ENCODE peak calls at places on chromosomes 16 and 17, in five cellular contexts. Y is PC-9, Z is IMR-90, F is MM.1S, K is stomach. R is an unnamed sample.

GRCh38 chr17:50904522-50905459 is 38.6 kb upstream of the TOB1 start:
- DNase-seq in Z (no peak), Y (peak), K (peak), F (no peak), R (no peak)

GRCh38 chr17:66750756-66751543 is 84.0 kb upstream of the CACNG5 start:
- DNase-seq in Y (no peak), K (no peak), F (no peak), Z (no peak), R (no peak)

GRCh38 chr16:22191966-22192260 is 14.2 kb upstream of the EEF2K start:
- DNase-seq in Z (peak), F (no peak), K (no peak), Y (no peak), R (no peak)

GRCh38 chr16:53094013-53094630 is 39.3 kb downstream of the CHD9 start:
- DNase-seq in Y (peak), K (peak), Z (no peak), F (peak), R (peak)

GRCh38 chr16:177394-177822 is 928 bp downstream of the HBA1 start:
- DNase-seq in F (no peak), Y (no peak), K (no peak), Z (peak), R (no peak)

GRCh38 chr17:82866521-82867214 is 26.8 kb upstream of the ZNF750 start:
- DNase-seq in Y (no peak), K (no peak), F (no peak), Z (peak), R (no peak)

GRCh38 chr17:2894782-2895181 is 98.5 kb downstream of the RAP1GAP2 start:
- DNase-seq in F (no peak), K (peak), Z (no peak), Y (no peak), R (no peak)

GRCh38 chr16:75113541-75114121 is 2.9 kb downstream of the LDHD start:
- DNase-seq in Y (no peak), Z (no peak), F (no peak), K (no peak), R (no peak)

GRCh38 chr17:29663155-29663554 is 40.4 kb upstream of the CORO6 start:
- DNase-seq in Z (peak), K (no peak), Y (peak), F (no peak), R (no peak)

GRCh38 chr17:64974750-64975317 is 55.6 kb upstream of the LRRC37A3 start:
- DNase-seq in Y (no peak), F (no peak), Z (no peak), K (no peak), R (no peak)

GRCh38 chr16:75256059-75256870 is 4.8 kb upstream of the BCAR1 start:
- DNase-seq in F (no peak), Y (no peak), Z (no peak), K (peak), R (no peak)

GRCh38 chr16:11994187-11995119 is 17.9 kb downstream of the SNX29 start:
- DNase-seq in F (no peak), Y (no peak), K (no peak), Z (peak), R (no peak)

GRCh38 chr16:27174007-27174406 is 29.3 kb upstream of the KDM8 start:
- DNase-seq in F (peak), Z (no peak), K (no peak), Y (no peak), R (no peak)

GRCh38 chr17:7403043-7403901 is 625 bp downstream of the TMEM256 start:
- DNase-seq in Z (no peak), Y (no peak), F (no peak), K (peak), R (no peak)

GRCh38 chr16:67030221-67030962 is 1.4 kb downstream of the CBFB start:
- DNase-seq in Z (no peak), Y (no peak), K (no peak), F (no peak), R (no peak)

GRCh38 chr17:80045703-80046102 is 9.3 kb downstream of the CCDC40 start:
- DNase-seq in Z (no peak), Y (no peak), K (no peak), F (no peak), R (no peak)

GRCh38 chr16:50310308-50311133 is 44.2 kb downstream of the ADCY7 start:
- DNase-seq in Z (no peak), Y (no peak), K (peak), F (no peak), R (no peak)

GRCh38 chr16:10878644-10879498 is 1.9 kb downstream of the CIITA start:
- DNase-seq in Z (peak), Y (peak), K (peak), F (peak), R (peak)

GRCh38 chr17:40932608-40933007 is 4.8 kb downstream of the KRT23 start:
- DNase-seq in K (no peak), Y (no peak), Z (no peak), F (no peak), R (no peak)

DNA sequence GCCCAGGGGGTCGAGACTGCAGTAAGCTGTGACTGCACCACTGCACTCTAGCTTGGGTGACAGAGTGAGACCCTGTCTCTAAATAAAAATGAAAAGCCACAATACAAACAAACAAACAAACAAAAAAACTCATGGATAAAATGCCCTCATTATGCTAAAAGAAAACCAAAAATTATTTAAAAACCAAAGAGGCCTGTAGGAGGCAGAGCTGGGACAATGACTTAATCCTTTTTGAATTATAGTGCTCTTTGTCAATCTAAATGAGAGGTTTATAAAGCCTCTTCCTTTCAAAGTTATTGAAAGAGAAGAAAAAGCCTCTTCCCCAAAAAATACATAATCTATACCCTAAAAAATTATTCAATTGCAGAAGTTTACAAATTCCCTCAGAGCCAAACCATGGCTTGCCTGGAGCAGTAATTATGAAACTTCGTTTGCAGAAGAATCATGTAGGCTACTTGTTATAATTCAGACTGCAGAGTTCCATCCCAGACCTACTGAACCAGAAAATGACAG is 18.5 kb downstream of the CRLF3 start:
- DNase-seq in Z (no peak), K (no peak), Y (no peak), F (no peak), R (no peak)
- TF ChIP-seq CTCF in Z (peak), K (no peak), Y (peak), F (peak), R (peak)

GRCh38 chr16:68281368-68282063 is 17.2 kb downstream of the SLC7A6 start:
- DNase-seq in Z (no peak), F (no peak), Y (no peak), K (no peak), R (no peak)

GRCh38 chr16:68283840-68284595 is 19.7 kb downstream of the SLC7A6 start:
- DNase-seq in F (peak), Z (no peak), Y (no peak), K (no peak), R (peak)

GRCh38 chr16:68280160-68280559 is 15.8 kb downstream of the SLC7A6 start:
- DNase-seq in Y (no peak), F (no peak), K (no peak), Z (no peak), R (no peak)

GRCh38 chr16:68283346-68283745 is 19.0 kb downstream of the SLC7A6 start:
- DNase-seq in K (no peak), F (no peak), Y (no peak), Z (no peak), R (no peak)

DNA sequence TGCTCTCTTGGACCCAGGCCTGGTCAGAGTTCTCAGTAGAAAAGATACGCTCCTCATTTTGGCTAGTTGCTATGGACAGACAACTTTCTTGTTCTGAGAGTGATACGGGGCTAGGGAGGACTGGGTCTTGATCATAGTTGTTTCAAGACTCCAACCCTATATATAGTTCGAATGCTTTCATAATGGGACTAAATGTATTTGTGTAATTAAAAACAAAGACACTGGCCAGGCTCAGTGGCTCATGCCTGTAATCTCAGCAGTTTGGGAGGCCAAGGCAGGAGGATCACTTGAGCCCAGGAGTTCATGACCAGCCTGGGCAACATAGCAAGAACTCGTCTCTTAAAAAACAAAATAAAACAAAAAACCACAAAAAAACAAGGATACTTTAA is 17.7 kb downstream of the SLC7A6 start:
- DNase-seq in Z (no peak), K (no peak), F (no peak), Y (no peak), R (no peak)
- TF ChIP-seq CTCF in Z (no peak), K (no peak), F (no peak), Y (no peak), R (no peak)

GRCh38 chr17:16104189-16104588 is 104.6 kb downstream of the TTC19 start:
- DNase-seq in Z (no peak), F (no peak), Y (no peak), K (no peak), R (no peak)

GRCh38 chr17:16106161-16106891 is 106.7 kb downstream of the TTC19 start:
- DNase-seq in Y (no peak), K (no peak), Z (peak), F (no peak), R (no peak)

GRCh38 chr17:16101440-16101839 is 101.8 kb downstream of the TTC19 start:
- DNase-seq in K (no peak), Z (no peak), Y (no peak), F (peak), R (no peak)

DNA sequence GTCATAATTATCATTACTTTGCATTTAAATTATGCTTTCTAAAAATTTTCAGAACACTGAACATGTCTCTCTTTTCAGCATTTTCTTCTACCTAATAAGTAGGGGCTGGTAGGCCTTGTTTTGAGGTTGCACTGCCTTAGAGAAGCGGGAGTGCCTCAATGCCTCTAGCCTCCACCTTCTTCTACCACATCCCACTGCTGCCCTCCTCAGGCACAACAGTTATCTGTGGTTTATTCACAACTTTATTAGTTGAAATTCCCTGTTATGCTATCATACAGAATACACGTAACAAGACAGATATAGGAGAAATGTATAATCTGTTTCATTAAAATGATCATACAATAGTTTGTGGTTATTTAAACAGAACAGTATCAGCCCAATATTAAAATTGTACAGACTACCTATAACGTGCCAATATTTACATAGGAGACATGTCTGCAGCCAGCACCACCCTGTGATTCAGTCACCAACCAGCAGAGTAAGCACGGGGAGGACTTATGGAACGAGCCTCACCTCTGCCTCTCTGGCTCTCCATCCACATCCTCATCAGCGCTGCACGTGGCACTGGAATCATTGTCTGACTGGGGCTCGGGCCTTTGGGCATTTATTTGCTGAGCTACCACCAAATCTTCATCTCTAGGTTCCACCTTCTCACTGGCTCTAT is 101.2 kb downstream of the TTC19 start:
- DNase-seq in K (peak), Z (no peak), F (no peak), Y (no peak), R (no peak)
- TF ChIP-seq CTCF in K (no peak), Z (no peak), F (no peak), Y (no peak), R (no peak)

DNA sequence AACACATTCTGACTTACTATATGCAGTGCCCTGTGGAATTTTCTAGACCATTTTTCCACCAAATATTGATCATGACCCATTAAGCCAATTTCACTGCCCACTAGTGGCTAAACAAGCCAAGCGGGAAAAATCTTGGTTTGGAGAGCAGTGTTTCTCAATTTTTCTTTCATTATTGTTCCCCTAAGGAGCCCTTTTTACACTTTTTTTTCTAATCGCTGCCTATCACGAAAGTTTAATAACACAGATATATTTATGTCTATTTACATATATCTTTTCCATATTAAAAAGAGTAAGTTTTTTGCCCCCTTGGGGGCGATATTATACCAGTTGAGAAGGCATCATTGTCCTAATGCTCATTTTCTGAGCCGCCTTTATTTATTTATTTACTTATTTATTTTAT is 10.8 kb upstream of the TLCD3B start:
- DNase-seq in Y (no peak), K (no peak), F (peak), Z (peak), R (no peak)
- TF ChIP-seq CTCF in Y (peak), K (no peak), F (peak), Z (peak), R (peak)

GRCh38 chr17:46089389-46089965 is 90.4 kb downstream of the STH start:
- DNase-seq in Y (no peak), K (no peak), Z (no peak), F (no peak), R (no peak)
- TF ChIP-seq CTCF in Y (no peak), K (no peak), Z (no peak), F (no peak), R (no peak)

GRCh38 chr16:35525979-35526590 is 2066.7 kb downstream of the TP53TG3F start:
- DNase-seq in Z (no peak), Y (peak), K (no peak), F (peak), R (no peak)
- TF ChIP-seq CTCF in Z (no peak), Y (no peak), K (no peak), F (peak), R (no peak)

GRCh38 chr17:42676424-42677011 is at the start of gene PLEKHH3:
- DNase-seq in F (peak), Y (no peak), K (no peak), Z (no peak), R (no peak)
- TF ChIP-seq CTCF in F (no peak), Y (peak), K (no peak), Z (peak), R (peak)

GRCh38 chr16:51988977-51989376 is 558.0 kb downstream of the TOX3 start:
- DNase-seq in Z (no peak), K (no peak), F (no peak), Y (no peak), R (no peak)

GRCh38 chr16:51987519-51987918 is 559.4 kb downstream of the TOX3 start:
- DNase-seq in Z (no peak), Y (no peak), F (no peak), K (no peak), R (no peak)

GRCh38 chr16:51981725-51982124 is 565.2 kb downstream of the TOX3 start:
- DNase-seq in F (no peak), K (no peak), Y (no peak), Z (no peak), R (no peak)

GRCh38 chr16:51984395-51984794 is 562.5 kb downstream of the TOX3 start:
- DNase-seq in F (no peak), Y (no peak), Z (no peak), K (no peak), R (no peak)

DNA sequence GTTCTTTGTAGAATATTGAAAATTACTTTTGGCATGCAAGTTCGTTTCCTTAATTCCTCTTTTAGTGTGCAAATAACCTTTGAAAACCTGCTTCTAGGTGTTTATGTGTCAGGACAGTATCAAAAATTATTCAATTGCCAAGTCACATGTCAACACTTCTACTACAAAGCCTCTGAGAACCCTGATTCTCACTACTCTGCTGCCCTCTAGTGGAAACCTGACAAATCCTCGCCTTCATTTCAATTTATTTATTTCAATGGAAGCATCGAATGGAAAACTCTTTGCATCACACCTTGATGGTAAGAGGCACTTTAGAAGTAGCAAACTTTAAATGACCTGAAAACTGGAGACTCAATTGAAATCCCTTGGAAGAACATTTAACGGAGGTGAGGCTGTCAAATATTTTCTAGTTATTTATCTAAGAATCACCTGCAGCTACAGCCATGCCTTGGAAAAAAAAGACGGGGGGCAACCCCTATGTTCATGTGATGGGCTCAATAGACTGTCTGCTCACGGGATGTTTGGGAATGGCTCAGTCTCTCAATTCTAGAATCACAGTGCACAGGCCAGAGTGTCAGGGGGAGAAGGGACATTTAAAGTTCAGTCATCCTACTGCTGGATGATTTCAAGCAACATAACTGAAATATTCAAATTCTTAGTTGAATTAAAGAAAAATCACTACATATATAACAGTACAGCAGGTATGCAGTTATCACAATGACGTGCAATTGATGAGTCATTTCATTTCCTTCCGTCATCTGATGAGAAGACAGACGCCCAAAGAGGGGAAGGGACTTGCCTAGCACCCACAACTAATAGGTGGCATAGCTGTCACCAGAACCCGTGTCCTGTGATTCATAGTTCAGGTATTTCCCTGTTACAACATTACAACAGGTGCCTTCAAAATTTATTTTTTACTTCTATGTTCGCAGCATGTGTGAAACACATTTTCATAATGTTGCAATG is 563.9 kb downstream of the TOX3 start:
- DNase-seq in F (peak), K (peak), Y (no peak), Z (peak), R (peak)
- TF ChIP-seq CTCF in F (peak), K (peak), Y (peak), Z (peak), R (peak)

GRCh38 chr16:81280393-81280792 is 34.4 kb upstream of the GAN start:
- DNase-seq in F (no peak), K (no peak), Y (no peak), Z (no peak), R (no peak)
- TF ChIP-seq CTCF in F (no peak), K (no peak), Y (no peak), Z (no peak), R (no peak)